ENCODE peak calls at places on chromosome 16, in nine cellular contexts. V is AG10803; A is neural progenitor cell; U is amniotic stem cell; W is activated CD8-positive, alpha-beta memory T cell treated with anti-CD3 and anti-CD28 coated beads, Interleukin-2, amount 50 U/mL, for 4 hours; R is smooth muscle cell of the brain vasculature; T is M059J; G is GM18507; H is astrocyte of the spinal cord. N is an unnamed sample.

GRCh38 chr16:85401370-85401916 is 211.7 kb upstream of the GSE1 start:
- DNase-seq in V (no peak), A (no peak), U (no peak), W (peak), R (no peak), T (no peak), G (no peak), H (no peak), N (no peak)

GRCh38 chr16:31325171-31325570 is 29.8 kb upstream of the ITGAX start:
- DNase-seq in V (no peak), A (no peak), U (no peak), W (no peak), R (no peak), T (no peak), G (no peak), H (no peak), N (no peak)

GRCh38 chr16:66365588-66365987 is 903 bp upstream of the CDH5 start:
- DNase-seq in V (no peak), A (no peak), U (no peak), W (no peak), R (no peak), T (peak), G (no peak), H (peak), N (no peak)

GRCh38 chr16:72131036-72131435 is 37.4 kb downstream of the DHX38 start:
- DNase-seq in V (peak), A (no peak), U (no peak), W (no peak), R (no peak), T (no peak), G (no peak), H (no peak), N (no peak)

GRCh38 chr16:88977028-88977844 is at the start of gene CBFA2T3:
- DNase-seq in V (no peak), A (no peak), U (no peak), W (no peak), R (no peak), T (peak), G (peak), H (no peak), N (peak)

GRCh38 chr16:3474136-3474779 is 21.0 kb downstream of the C16orf90 start:
- DNase-seq in V (no peak), A (no peak), U (no peak), W (no peak), R (no peak), T (no peak), G (no peak), H (no peak), N (no peak)

GRCh38 chr16:72172105-72173034 is at the start of gene PMFBP1:
- DNase-seq in V (peak), A (no peak), U (no peak), W (no peak), R (no peak), T (peak), G (peak), H (peak), N (peak)

GRCh38 chr16:87169509-87169985 is 147.6 kb downstream of the C16orf95 start:
- DNase-seq in V (peak), A (no peak), U (no peak), W (no peak), R (no peak), T (no peak), G (no peak), H (no peak), N (no peak)

N was measured in kidney tubule cell.